ENCODE peak calls at places on chromosomes 6 and 20, in nine cellular contexts. One of them, this sample, is unnamed.
A peak's percentile ranks its signal among the peaks of the same experiment; 100 is the strongest.

GRCh38 chr6:53862517-53863457 is 68.0 kb downstream of the LRRC1 start:
- DNase-seq in activated CD4-positive, CD25-positive, alpha-beta regulatory T cell: no peak
- DNase-seq in non-pigmented ciliary epithelial cell: peak; percentile 53
- DNase-seq in uterus: no peak
- DNase-seq in SIG-M5: no peak
- DNase-seq in foreskin keratinocyte: no peak
- DNase-seq in NCI-H774: no peak
- DNase-seq in NCI-H2081: no peak
- DNase-seq in AG09309: peak; percentile 61
- DNase-seq in this sample: no peak

GRCh38 chr6:149929422-149929821 is 6.5 kb upstream of the RAET1G start:
- DNase-seq in activated CD4-positive, CD25-positive, alpha-beta regulatory T cell: no peak
- DNase-seq in non-pigmented ciliary epithelial cell: no peak
- DNase-seq in uterus: no peak
- DNase-seq in SIG-M5: no peak
- DNase-seq in foreskin keratinocyte: no peak
- DNase-seq in NCI-H774: no peak
- DNase-seq in NCI-H2081: no peak
- DNase-seq in AG09309: no peak
- DNase-seq in this sample: no peak

GRCh38 chr6:41182069-41183034 is 18.6 kb downstream of the TREML2 start:
- DNase-seq in activated CD4-positive, CD25-positive, alpha-beta regulatory T cell: no peak
- DNase-seq in non-pigmented ciliary epithelial cell: peak; percentile 28
- DNase-seq in uterus: no peak
- DNase-seq in SIG-M5: peak; percentile 77
- DNase-seq in foreskin keratinocyte: no peak
- DNase-seq in NCI-H774: peak; percentile 1
- DNase-seq in NCI-H2081: no peak
- DNase-seq in AG09309: peak; percentile 14
- DNase-seq in this sample: peak; percentile 51

GRCh38 chr20:50948132-50948785 is 10.1 kb downstream of the DPM1 start:
- DNase-seq in activated CD4-positive, CD25-positive, alpha-beta regulatory T cell: no peak
- DNase-seq in non-pigmented ciliary epithelial cell: no peak
- DNase-seq in uterus: no peak
- DNase-seq in SIG-M5: no peak
- DNase-seq in foreskin keratinocyte: no peak
- DNase-seq in NCI-H774: no peak
- DNase-seq in NCI-H2081: no peak
- DNase-seq in AG09309: no peak
- DNase-seq in this sample: no peak

GRCh38 chr6:47188588-47189021 is 121.1 kb downstream of the TNFRSF21 start:
- DNase-seq in activated CD4-positive, CD25-positive, alpha-beta regulatory T cell: no peak
- DNase-seq in non-pigmented ciliary epithelial cell: peak; percentile 42
- DNase-seq in uterus: no peak
- DNase-seq in SIG-M5: no peak
- DNase-seq in foreskin keratinocyte: peak; percentile 99
- DNase-seq in NCI-H774: no peak
- DNase-seq in NCI-H2081: no peak
- DNase-seq in AG09309: no peak
- DNase-seq in this sample: no peak

GRCh38 chr20:38252292-38253288 is 7.9 kb downstream of the KIAA1755 start:
- DNase-seq in activated CD4-positive, CD25-positive, alpha-beta regulatory T cell: no peak
- DNase-seq in non-pigmented ciliary epithelial cell: no peak
- DNase-seq in uterus: no peak
- DNase-seq in SIG-M5: no peak
- DNase-seq in foreskin keratinocyte: no peak
- DNase-seq in NCI-H774: no peak
- DNase-seq in NCI-H2081: no peak
- DNase-seq in AG09309: no peak
- DNase-seq in this sample: no peak

GRCh38 chr6:53326372-53327016 is 22.3 kb downstream of the ELOVL5 start:
- DNase-seq in activated CD4-positive, CD25-positive, alpha-beta regulatory T cell: no peak
- DNase-seq in non-pigmented ciliary epithelial cell: peak; percentile 97
- DNase-seq in uterus: peak; percentile 30
- DNase-seq in SIG-M5: no peak
- DNase-seq in foreskin keratinocyte: peak; percentile 90
- DNase-seq in NCI-H774: no peak
- DNase-seq in NCI-H2081: no peak
- DNase-seq in AG09309: peak; percentile 97
- DNase-seq in this sample: no peak

GRCh38 chr6:154197176-154197850 is 158.3 kb downstream of the OPRM1 start:
- DNase-seq in activated CD4-positive, CD25-positive, alpha-beta regulatory T cell: no peak
- DNase-seq in non-pigmented ciliary epithelial cell: no peak
- DNase-seq in uterus: no peak
- DNase-seq in SIG-M5: no peak
- DNase-seq in foreskin keratinocyte: peak; percentile 34
- DNase-seq in NCI-H774: no peak
- DNase-seq in NCI-H2081: no peak
- DNase-seq in AG09309: peak; percentile 38
- DNase-seq in this sample: no peak

GRCh38 chr6:69487688-69488087 is 309.1 kb downstream of the LMBRD1 start:
- DNase-seq in activated CD4-positive, CD25-positive, alpha-beta regulatory T cell: no peak
- DNase-seq in non-pigmented ciliary epithelial cell: no peak
- DNase-seq in uterus: no peak
- DNase-seq in SIG-M5: no peak
- DNase-seq in foreskin keratinocyte: no peak
- DNase-seq in NCI-H774: no peak
- DNase-seq in NCI-H2081: peak; percentile 16
- DNase-seq in AG09309: no peak
- DNase-seq in this sample: no peak

GRCh38 chr6:25257686-25258348 is 21.4 kb upstream of the CARMIL1 start:
- DNase-seq in activated CD4-positive, CD25-positive, alpha-beta regulatory T cell: no peak
- DNase-seq in non-pigmented ciliary epithelial cell: no peak
- DNase-seq in uterus: no peak
- DNase-seq in SIG-M5: no peak
- DNase-seq in foreskin keratinocyte: no peak
- DNase-seq in NCI-H774: no peak
- DNase-seq in NCI-H2081: no peak
- DNase-seq in AG09309: no peak
- DNase-seq in this sample: no peak

GRCh38 chr6:107862383-107862782 is 38.3 kb upstream of the SCML4 start:
- DNase-seq in activated CD4-positive, CD25-positive, alpha-beta regulatory T cell: no peak
- DNase-seq in non-pigmented ciliary epithelial cell: no peak
- DNase-seq in uterus: no peak
- DNase-seq in SIG-M5: no peak
- DNase-seq in foreskin keratinocyte: no peak
- DNase-seq in NCI-H774: no peak
- DNase-seq in NCI-H2081: no peak
- DNase-seq in AG09309: no peak
- DNase-seq in this sample: no peak

GRCh38 chr6:10745116-10745515 is 2.5 kb upstream of the TMEM14B start:
- DNase-seq in activated CD4-positive, CD25-positive, alpha-beta regulatory T cell: no peak
- DNase-seq in non-pigmented ciliary epithelial cell: no peak
- DNase-seq in uterus: no peak
- DNase-seq in SIG-M5: no peak
- DNase-seq in foreskin keratinocyte: no peak
- DNase-seq in NCI-H774: no peak
- DNase-seq in NCI-H2081: no peak
- DNase-seq in AG09309: no peak
- DNase-seq in this sample: no peak

GRCh38 chr6:147834377-147834776 is 325.9 kb downstream of the SAMD5 start:
- DNase-seq in activated CD4-positive, CD25-positive, alpha-beta regulatory T cell: no peak
- DNase-seq in non-pigmented ciliary epithelial cell: no peak
- DNase-seq in uterus: no peak
- DNase-seq in SIG-M5: no peak
- DNase-seq in foreskin keratinocyte: no peak
- DNase-seq in NCI-H774: no peak
- DNase-seq in NCI-H2081: no peak
- DNase-seq in AG09309: no peak
- DNase-seq in this sample: no peak

GRCh38 chr20:4919047-4919704 is 82.1 kb downstream of the SLC23A2 start:
- DNase-seq in activated CD4-positive, CD25-positive, alpha-beta regulatory T cell: no peak
- DNase-seq in non-pigmented ciliary epithelial cell: no peak
- DNase-seq in uterus: no peak
- DNase-seq in SIG-M5: no peak
- DNase-seq in foreskin keratinocyte: no peak
- DNase-seq in NCI-H774: no peak
- DNase-seq in NCI-H2081: peak; percentile 6
- DNase-seq in AG09309: no peak
- DNase-seq in this sample: no peak

GRCh38 chr6:136958168-136958567 is 36.1 kb downstream of the SLC35D3 start:
- DNase-seq in activated CD4-positive, CD25-positive, alpha-beta regulatory T cell: no peak
- DNase-seq in non-pigmented ciliary epithelial cell: no peak
- DNase-seq in uterus: no peak
- DNase-seq in SIG-M5: no peak
- DNase-seq in foreskin keratinocyte: no peak
- DNase-seq in NCI-H774: no peak
- DNase-seq in NCI-H2081: no peak
- DNase-seq in AG09309: no peak
- DNase-seq in this sample: no peak

GRCh38 chr20:12936020-12936419 is 72.8 kb upstream of the SPTLC3 start:
- DNase-seq in activated CD4-positive, CD25-positive, alpha-beta regulatory T cell: no peak
- DNase-seq in non-pigmented ciliary epithelial cell: no peak
- DNase-seq in uterus: no peak
- DNase-seq in SIG-M5: no peak
- DNase-seq in foreskin keratinocyte: no peak
- DNase-seq in NCI-H774: peak; percentile 2
- DNase-seq in NCI-H2081: no peak
- DNase-seq in AG09309: no peak
- DNase-seq in this sample: no peak

GRCh38 chr6:2799936-2800527 is 34.8 kb downstream of the WRNIP1 start:
- DNase-seq in activated CD4-positive, CD25-positive, alpha-beta regulatory T cell: no peak
- DNase-seq in non-pigmented ciliary epithelial cell: no peak
- DNase-seq in uterus: no peak
- DNase-seq in SIG-M5: no peak
- DNase-seq in foreskin keratinocyte: no peak
- DNase-seq in NCI-H774: no peak
- DNase-seq in NCI-H2081: no peak
- DNase-seq in AG09309: no peak
- DNase-seq in this sample: no peak

GRCh38 chr6:38610050-38610619 is 29.6 kb downstream of the BTBD9 start:
- DNase-seq in activated CD4-positive, CD25-positive, alpha-beta regulatory T cell: no peak
- DNase-seq in non-pigmented ciliary epithelial cell: no peak
- DNase-seq in uterus: no peak
- DNase-seq in SIG-M5: no peak
- DNase-seq in foreskin keratinocyte: no peak
- DNase-seq in NCI-H774: no peak
- DNase-seq in NCI-H2081: no peak
- DNase-seq in AG09309: no peak
- DNase-seq in this sample: no peak

GRCh38 chr6:13877116-13877515 is 47.6 kb upstream of the RNF182 start:
- DNase-seq in activated CD4-positive, CD25-positive, alpha-beta regulatory T cell: no peak
- DNase-seq in non-pigmented ciliary epithelial cell: peak; percentile 18
- DNase-seq in uterus: no peak
- DNase-seq in SIG-M5: no peak
- DNase-seq in foreskin keratinocyte: no peak
- DNase-seq in NCI-H774: no peak
- DNase-seq in NCI-H2081: no peak
- DNase-seq in AG09309: no peak
- DNase-seq in this sample: no peak

GRCh38 chr6:87180105-87180504 is 24.7 kb downstream of the ZNF292 start:
- DNase-seq in activated CD4-positive, CD25-positive, alpha-beta regulatory T cell: no peak
- DNase-seq in non-pigmented ciliary epithelial cell: no peak
- DNase-seq in uterus: no peak
- DNase-seq in SIG-M5: no peak
- DNase-seq in foreskin keratinocyte: no peak
- DNase-seq in NCI-H774: no peak
- DNase-seq in NCI-H2081: no peak
- DNase-seq in AG09309: no peak
- DNase-seq in this sample: no peak

GRCh38 chr6:121430514-121431460 is 4.7 kb upstream of the GJA1 start:
- DNase-seq in activated CD4-positive, CD25-positive, alpha-beta regulatory T cell: no peak
- DNase-seq in non-pigmented ciliary epithelial cell: no peak
- DNase-seq in uterus: no peak
- DNase-seq in SIG-M5: no peak
- DNase-seq in foreskin keratinocyte: no peak
- DNase-seq in NCI-H774: peak; percentile 61
- DNase-seq in NCI-H2081: no peak
- DNase-seq in AG09309: no peak
- DNase-seq in this sample: no peak

GRCh38 chr6:105321207-105321606 is 81.7 kb downstream of the PREP start:
- DNase-seq in activated CD4-positive, CD25-positive, alpha-beta regulatory T cell: no peak
- DNase-seq in non-pigmented ciliary epithelial cell: no peak
- DNase-seq in uterus: no peak
- DNase-seq in SIG-M5: no peak
- DNase-seq in foreskin keratinocyte: no peak
- DNase-seq in NCI-H774: peak; percentile 62
- DNase-seq in NCI-H2081: no peak
- DNase-seq in AG09309: no peak
- DNase-seq in this sample: no peak

GRCh38 chr6:104118274-104118673 is 741.4 kb downstream of the HACE1 start:
- DNase-seq in activated CD4-positive, CD25-positive, alpha-beta regulatory T cell: no peak
- DNase-seq in non-pigmented ciliary epithelial cell: peak; percentile 50
- DNase-seq in uterus: no peak
- DNase-seq in SIG-M5: no peak
- DNase-seq in foreskin keratinocyte: peak; percentile 7
- DNase-seq in NCI-H774: no peak
- DNase-seq in NCI-H2081: no peak
- DNase-seq in AG09309: no peak
- DNase-seq in this sample: no peak

GRCh38 chr6:53074347-53074746 is 9.1 kb downstream of the FBXO9 start:
- DNase-seq in activated CD4-positive, CD25-positive, alpha-beta regulatory T cell: no peak
- DNase-seq in non-pigmented ciliary epithelial cell: no peak
- DNase-seq in uterus: no peak
- DNase-seq in SIG-M5: no peak
- DNase-seq in foreskin keratinocyte: no peak
- DNase-seq in NCI-H774: no peak
- DNase-seq in NCI-H2081: no peak
- DNase-seq in AG09309: no peak
- DNase-seq in this sample: no peak

GRCh38 chr6:110687326-110687725 is 127.9 kb downstream of the CDK19 start:
- DNase-seq in activated CD4-positive, CD25-positive, alpha-beta regulatory T cell: no peak
- DNase-seq in non-pigmented ciliary epithelial cell: no peak
- DNase-seq in uterus: no peak
- DNase-seq in SIG-M5: no peak
- DNase-seq in foreskin keratinocyte: no peak
- DNase-seq in NCI-H774: no peak
- DNase-seq in NCI-H2081: no peak
- DNase-seq in AG09309: no peak
- DNase-seq in this sample: no peak

This sample was measured in naive B cell.